ENCODE peak calls at places on chromosome 1, in seven cellular contexts. L, J, I, W, C, O and S are unnamed samples.
A peak's percentile ranks its signal among the peaks of the same experiment; 100 is the strongest.

GRCh38 chr1:89610457-89610991 is 22.4 kb upstream of the LRRC8C start:
- DNase-seq in L (no peak), J (no peak), I (no peak), W (peak; percentile 56), C (peak; percentile 65), O (no peak), S (no peak)

GRCh38 chr1:55559111-55559510 is 343.9 kb upstream of the USP24 start:
- DNase-seq in L (no peak), J (no peak), I (peak; percentile 59), W (no peak), C (no peak), O (no peak), S (no peak)

GRCh38 chr1:236089046-236089773 is 24.3 kb upstream of the NID1 start:
- DNase-seq in L (no peak), J (no peak), I (peak; percentile 47), W (no peak), C (no peak), O (peak; percentile 36), S (no peak)

GRCh38 chr1:192588546-192588945 is 13.0 kb downstream of the RGS1 start:
- DNase-seq in L (no peak), J (no peak), I (no peak), W (no peak), C (no peak), O (peak; percentile 53), S (no peak)

GRCh38 chr1:210132582-210132981 is 100.0 kb upstream of the SERTAD4 start:
- DNase-seq in L (no peak), J (peak; percentile 38), I (peak; percentile 28), W (no peak), C (no peak), O (no peak), S (no peak)

GRCh38 chr1:4315202-4315601 is 339.2 kb upstream of the AJAP1 start:
- DNase-seq in L (no peak), J (no peak), I (no peak), W (no peak), C (no peak), O (no peak), S (no peak)

GRCh38 chr1:59164371-59164770 is 132.5 kb upstream of the FGGY start:
- DNase-seq in L (no peak), J (no peak), I (no peak), W (no peak), C (no peak), O (no peak), S (no peak)

GRCh38 chr1:205210876-205211838 is at the start of gene DSTYK:
- DNase-seq in L (peak; percentile 97), J (peak; percentile 86), I (peak; percentile 97), W (peak; percentile 93), C (peak; percentile 89), O (peak; percentile 92), S (peak; percentile 96)

GRCh38 chr1:115251340-115251748 is 86.7 kb downstream of the NGF start:
- DNase-seq in L (no peak), J (peak; percentile 83), I (peak; percentile 56), W (no peak), C (no peak), O (peak; percentile 56), S (no peak)

GRCh38 chr1:86650065-86650464 is 54.3 kb upstream of the SH3GLB1 start:
- DNase-seq in L (no peak), J (no peak), I (no peak), W (no peak), C (no peak), O (no peak), S (no peak)

GRCh38 chr1:1084372-1085170 is 10.5 kb upstream of the RNF223 start:
- DNase-seq in L (peak; percentile 63), J (no peak), I (no peak), W (no peak), C (no peak), O (no peak), S (no peak)

GRCh38 chr1:167726038-167726437 is 4.3 kb downstream of the MPZL1 start:
- DNase-seq in L (no peak), J (no peak), I (no peak), W (no peak), C (no peak), O (no peak), S (no peak)

GRCh38 chr1:7458946-7459345 is 312.1 kb upstream of the VAMP3 start:
- DNase-seq in L (no peak), J (no peak), I (no peak), W (no peak), C (no peak), O (peak; percentile 53), S (no peak)

GRCh38 chr1:212432163-212432705 is 486 bp upstream of the NENF start:
- DNase-seq in L (no peak), J (no peak), I (no peak), W (no peak), C (no peak), O (no peak), S (no peak)

GRCh38 chr1:119367332-119368124 is 1.1 kb upstream of the HAO2 start:
- DNase-seq in L (no peak), J (peak; percentile 30), I (peak; percentile 28), W (no peak), C (no peak), O (peak; percentile 42), S (no peak)

GRCh38 chr1:81834268-81834667 is 33.5 kb downstream of the ADGRL2 start:
- DNase-seq in L (no peak), J (no peak), I (peak; percentile 2), W (no peak), C (no peak), O (no peak), S (no peak)

GRCh38 chr1:15546641-15547040 is 20.0 kb downstream of the DNAJC16 start:
- DNase-seq in L (no peak), J (no peak), I (no peak), W (no peak), C (no peak), O (no peak), S (no peak)

GRCh38 chr1:22794691-22795090 is 84.1 kb downstream of the EPHB2 start:
- DNase-seq in L (no peak), J (no peak), I (peak; percentile 20), W (no peak), C (no peak), O (no peak), S (no peak)

GRCh38 chr1:14997646-14998276 is 155.8 kb upstream of the TMEM51 start:
- DNase-seq in L (no peak), J (no peak), I (no peak), W (no peak), C (no peak), O (peak; percentile 32), S (no peak)

GRCh38 chr1:197787056-197787455 is 11.8 kb upstream of the DENND1B start:
- DNase-seq in L (no peak), J (no peak), I (peak; percentile 73), W (no peak), C (no peak), O (peak; percentile 35), S (no peak)

GRCh38 chr1:157992031-157992568 is 1.3 kb upstream of the KIRREL1 start:
- DNase-seq in L (no peak), J (no peak), I (peak; percentile 59), W (peak; percentile 39), C (no peak), O (peak; percentile 64), S (no peak)

GRCh38 chr1:228148971-228149340 is 774 bp upstream of the GJC2 start:
- DNase-seq in L (peak; percentile 72), J (no peak), I (no peak), W (no peak), C (no peak), O (no peak), S (peak; percentile 85)

GRCh38 chr1:81114191-81114590 is 686.5 kb upstream of the ADGRL2 start:
- DNase-seq in L (no peak), J (no peak), I (no peak), W (no peak), C (no peak), O (peak; percentile 12), S (no peak)

GRCh38 chr1:39622427-39622826 is 17.0 kb downstream of the HEYL start:
- DNase-seq in L (no peak), J (no peak), I (no peak), W (no peak), C (no peak), O (no peak), S (no peak)

GRCh38 chr1:182671779-182672486 is 12.5 kb downstream of the RGS8 start:
- DNase-seq in L (no peak), J (no peak), I (no peak), W (no peak), C (no peak), O (no peak), S (no peak)

GRCh38 chr1:231421616-231421970 is 494 bp downstream of the EGLN1 start:
- DNase-seq in L (no peak), J (no peak), I (peak; percentile 34), W (no peak), C (peak; percentile 28), O (no peak), S (no peak)